ENCODE peak calls at places on chromosomes 11 and 22, in five cellular contexts. U is spleen, I is HCT116, R is NB4, S is ovary. T is an unnamed sample.

GRCh38 chr11:128725630-128726461 is 32.0 kb downstream of the FLI1 start:
- DNase-seq in U (peak), I (no peak), R (peak), S (no peak), T (no peak)

GRCh38 chr22:46239261-46240048 is 10.6 kb downstream of the CDPF1 start:
- DNase-seq in U (peak), I (no peak), R (no peak), S (no peak), T (no peak)

GRCh38 chr22:17285661-17286060 is 66.4 kb upstream of the ADA2 start:
- DNase-seq in U (peak), I (no peak), R (no peak), S (no peak), T (no peak)

GRCh38 chr11:119094816-119095065 is 6.9 kb downstream of the DPAGT1 start:
- DNase-seq in U (peak), I (no peak), R (peak), S (peak), T (no peak)

GRCh38 chr11:134536677-134537076 is 124.6 kb upstream of the B3GAT1 start:
- DNase-seq in U (no peak), I (no peak), R (peak), S (no peak), T (no peak)

GRCh38 chr11:128904872-128905344 is 13.8 kb downstream of the KCNJ5 start:
- DNase-seq in U (peak), I (no peak), R (peak), S (no peak), T (peak)

GRCh38 chr11:43503417-43503816 is 144.7 kb downstream of the TTC17 start:
- DNase-seq in U (no peak), I (no peak), R (peak), S (no peak), T (no peak)

GRCh38 chr22:29205598-29206371 is at the start of gene EMID1:
- DNase-seq in U (peak), I (no peak), R (peak), S (peak), T (no peak)

GRCh38 chr11:96149743-96150555 is 193.0 kb downstream of the MAML2 start:
- DNase-seq in U (no peak), I (no peak), R (no peak), S (no peak), T (no peak)

GRCh38 chr22:24521791-24522245 is 26.7 kb downstream of the UPB1 start:
- DNase-seq in U (no peak), I (peak), R (peak), S (no peak), T (peak)

GRCh38 chr11:123221074-123221473 is 26.0 kb upstream of the CLMP start:
- DNase-seq in U (no peak), I (no peak), R (no peak), S (no peak), T (no peak)

GRCh38 chr22:44445731-44446130 is 52.3 kb downstream of the RTL6 start:
- DNase-seq in U (peak), I (no peak), R (no peak), S (no peak), T (no peak)

GRCh38 chr11:35187996-35188395 is 49.0 kb downstream of the CD44 start:
- DNase-seq in U (no peak), I (no peak), R (no peak), S (no peak), T (no peak)
- TF ChIP-seq POLR2A in U (no peak), I (no peak), R (no peak), S (no peak), T (no peak)

GRCh38 chr11:32830413-32830738 is 649 bp downstream of the PRRG4 start:
- DNase-seq in U (no peak), I (no peak), R (peak), S (no peak), T (no peak)

GRCh38 chr11:32830796-32831195 is 1.1 kb downstream of the PRRG4 start:
- DNase-seq in U (no peak), I (no peak), R (no peak), S (no peak), T (no peak)

GRCh38 chr11:32831241-32831640 is 1.5 kb downstream of the PRRG4 start:
- DNase-seq in U (no peak), I (no peak), R (no peak), S (no peak), T (no peak)

GRCh38 chr11:32829157-32829679 is 509 bp upstream of the PRRG4 start:
- DNase-seq in U (no peak), I (no peak), R (no peak), S (no peak), T (no peak)

GRCh38 chr11:32829680-32830412 is at the start of gene PRRG4:
- DNase-seq in U (peak), I (no peak), R (peak), S (peak), T (peak)
- TF ChIP-seq POLR2A in U (no peak), I (no peak), R (peak), S (no peak), T (peak)

GRCh38 chr22:47406896-47407295 is 644.4 kb downstream of the TBC1D22A start:
- DNase-seq in U (no peak), I (no peak), R (no peak), S (no peak), T (no peak)
- TF ChIP-seq POLR2A in U (no peak), I (no peak), R (no peak), S (no peak), T (no peak)

GRCh38 chr22:38941488-38941987 is 15.9 kb upstream of the APOBEC3A start:
- DNase-seq in U (no peak), I (no peak), R (peak), S (no peak), T (no peak)
- TF ChIP-seq POLR2A in U (no peak), I (no peak), R (no peak), S (no peak), T (no peak)

GRCh38 chr22:19407649-19408606 is 23.6 kb downstream of the HIRA start:
- DNase-seq in U (no peak), I (no peak), R (no peak), S (peak), T (no peak)
- TF ChIP-seq POLR2A in U (no peak), I (no peak), R (no peak), S (no peak), T (no peak)

DNA sequence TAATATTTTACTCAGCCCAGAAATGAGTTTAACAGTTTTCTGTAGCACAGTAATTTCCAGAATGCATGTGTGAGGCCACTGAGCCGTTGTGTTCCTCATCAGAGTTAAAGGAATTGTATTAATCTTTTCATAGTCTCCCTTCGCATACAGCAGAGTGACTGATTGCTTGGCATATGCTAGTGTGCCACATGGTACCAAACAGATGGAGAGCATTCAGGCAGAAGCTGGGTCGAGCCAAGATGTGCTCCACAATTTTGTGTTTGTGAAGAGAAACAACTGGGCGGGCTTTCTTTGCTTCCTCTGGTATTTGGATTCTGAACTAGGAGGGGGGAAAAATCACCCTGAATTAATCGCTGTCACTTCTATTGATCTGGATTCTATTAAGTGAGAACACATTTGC is 85.8 kb downstream of the CASP12 start:
- DNase-seq in U (no peak), I (no peak), R (no peak), S (no peak), T (no peak)
- TF ChIP-seq POLR2A in U (no peak), I (no peak), R (no peak), S (no peak), T (no peak)

GRCh38 chr11:28728666-28729065 is 620.5 kb downstream of the METTL15 start:
- DNase-seq in U (no peak), I (no peak), R (no peak), S (no peak), T (no peak)

GRCh38 chr11:28729339-28729738 is 621.2 kb downstream of the METTL15 start:
- DNase-seq in U (no peak), I (no peak), R (no peak), S (no peak), T (no peak)

GRCh38 chr11:28730336-28730735 is 622.1 kb downstream of the METTL15 start:
- DNase-seq in U (no peak), I (no peak), R (no peak), S (no peak), T (no peak)

GRCh38 chr11:28730889-28731288 is 622.7 kb downstream of the METTL15 start:
- DNase-seq in U (no peak), I (no peak), R (no peak), S (no peak), T (no peak)

DNA sequence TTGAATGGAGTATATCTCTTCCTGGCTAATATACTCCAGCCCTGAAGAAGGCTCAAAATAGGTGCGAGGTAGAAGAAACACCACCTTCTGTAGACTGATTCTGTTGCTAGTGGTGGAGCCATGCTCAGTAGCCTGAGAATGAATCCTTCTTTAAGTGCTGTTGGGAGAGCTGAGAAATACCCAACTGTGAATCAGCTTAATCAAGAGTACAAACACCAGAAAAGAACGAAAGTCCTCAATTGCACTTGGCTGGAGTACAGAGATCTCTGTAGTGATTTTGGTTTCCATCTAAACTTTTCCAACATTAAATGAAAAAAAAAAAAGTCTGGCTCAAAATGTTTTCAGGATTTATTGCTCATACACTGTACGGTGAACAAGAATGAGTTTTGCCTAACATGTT is 619.1 kb downstream of the METTL15 start:
- DNase-seq in U (no peak), I (no peak), R (no peak), S (no peak), T (no peak)
- TF ChIP-seq POLR2A in U (no peak), I (no peak), R (no peak), S (no peak), T (no peak)